ENCODE peak calls at places on chromosomes 5 and 9, in five cellular contexts. S, L, P, Q and T are unnamed samples.

GRCh38 chr5:138463335-138464017 is 1.8 kb upstream of the EGR1 start:
- DNase-seq in S (no peak), L (peak), P (no peak), Q (no peak), T (no peak)

GRCh38 chr9:116209406-116210116 is 56.0 kb downstream of the PAPPA start:
- DNase-seq in S (no peak), L (no peak), P (no peak), Q (no peak), T (no peak)

GRCh38 chr9:95175523-95175922 is 142.0 kb downstream of the FANCC start:
- DNase-seq in S (no peak), L (no peak), P (no peak), Q (no peak), T (no peak)

GRCh38 chr5:178561746-178562264 is 28.4 kb downstream of the COL23A1 start:
- DNase-seq in S (no peak), L (no peak), P (no peak), Q (no peak), T (no peak)

GRCh38 chr9:106450549-106450948 is 412.4 kb upstream of the ZNF462 start:
- DNase-seq in S (no peak), L (no peak), P (no peak), Q (no peak), T (no peak)

GRCh38 chr5:102937916-102938315 is 182.0 kb downstream of the GIN1 start:
- DNase-seq in S (peak), L (no peak), P (no peak), Q (no peak), T (no peak)

GRCh38 chr9:94289691-94290090 is 30.6 kb downstream of the ZNF169 start:
- DNase-seq in S (no peak), L (no peak), P (no peak), Q (no peak), T (no peak)

GRCh38 chr5:105015098-105015497 is 1452.5 kb upstream of the NUDT12 start:
- DNase-seq in S (no peak), L (no peak), P (no peak), Q (no peak), T (no peak)

GRCh38 chr9:132451276-132451675 is 41.3 kb downstream of the CFAP77 start:
- DNase-seq in S (no peak), L (no peak), P (no peak), Q (no peak), T (no peak)

GRCh38 chr5:66701244-66701643 is 105.1 kb downstream of the MAST4 start:
- DNase-seq in S (no peak), L (no peak), P (no peak), Q (no peak), T (no peak)

GRCh38 chr5:83401122-83401620 is 70.4 kb upstream of the VCAN start:
- DNase-seq in S (no peak), L (no peak), P (no peak), Q (no peak), T (no peak)

GRCh38 chr5:44538831-44539539 is 149.8 kb upstream of the FGF10 start:
- DNase-seq in S (no peak), L (no peak), P (no peak), Q (peak), T (no peak)

GRCh38 chr9:134187110-134187531 is 22.8 kb upstream of the RNU6ATAC start:
- DNase-seq in S (no peak), L (no peak), P (no peak), Q (no peak), T (peak)

DNA sequence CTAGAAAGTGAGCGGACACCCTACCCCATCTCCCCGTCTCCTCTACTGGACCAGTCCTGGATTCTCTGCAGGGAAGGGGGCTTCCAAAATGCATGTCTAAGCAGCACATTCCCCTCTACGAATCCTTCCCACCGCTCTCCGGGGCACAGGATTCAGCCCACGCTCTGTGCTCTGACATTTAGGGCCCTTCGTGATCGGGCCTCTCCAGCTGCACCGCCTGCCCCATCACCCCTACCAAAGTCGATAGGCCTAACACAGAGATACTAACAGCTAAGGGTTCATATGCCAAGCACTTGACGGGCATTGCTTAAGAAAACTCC is 1.2 kb downstream of the ARL10 start:
- DNase-seq in S (no peak), L (no peak), P (no peak), Q (no peak), T (no peak)
- H3K4me3 ChIP-seq in S (peak), L (peak), P (no peak), Q (peak), T (no peak)

DNA sequence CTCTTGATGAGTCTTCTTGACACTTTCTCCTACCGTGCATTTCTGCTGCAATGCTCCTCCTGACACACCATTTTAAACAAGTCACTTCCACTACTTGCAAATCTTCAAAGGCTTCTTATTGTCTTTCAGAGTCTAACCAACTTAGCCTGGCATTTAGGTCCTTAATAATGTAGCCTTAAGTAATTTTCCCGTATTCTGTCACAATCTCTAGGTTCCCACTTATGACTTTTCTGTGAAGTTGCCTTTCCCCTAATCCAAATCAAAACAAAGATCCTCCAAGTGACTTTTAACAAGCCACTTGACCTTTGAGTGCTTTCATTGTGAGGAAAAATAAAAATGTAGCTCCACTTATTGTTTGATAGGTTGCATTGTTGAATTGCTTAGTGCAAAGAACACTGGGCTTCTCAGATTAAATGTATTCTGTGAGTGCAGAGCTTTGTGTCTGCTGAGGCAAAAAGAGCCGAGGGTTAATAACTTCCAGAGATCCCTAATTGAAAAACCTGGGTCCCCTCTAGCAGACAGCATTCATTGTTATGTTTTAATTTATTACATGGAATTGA is 341.8 kb upstream of the TYRP1 start:
- DNase-seq in S (no peak), L (no peak), P (no peak), Q (no peak), T (no peak)
- H3K4me3 ChIP-seq in S (no peak), L (no peak), P (no peak), Q (no peak), T (no peak)

GRCh38 chr5:36880761-36881160 is 4.2 kb downstream of the NIPBL start:
- DNase-seq in S (peak), L (no peak), P (no peak), Q (no peak), T (no peak)
- H3K4me3 ChIP-seq in S (peak), L (peak), P (no peak), Q (no peak), T (no peak)

GRCh38 chr5:133970325-133970671 is 1.9 kb upstream of the C5orf15 start:
- DNase-seq in S (no peak), L (no peak), P (no peak), Q (no peak), T (no peak)

GRCh38 chr5:133967715-133968056 is 739 bp downstream of the C5orf15 start:
- DNase-seq in S (peak), L (peak), P (no peak), Q (no peak), T (no peak)

GRCh38 chr5:133967124-133967523 is 1.3 kb downstream of the C5orf15 start:
- DNase-seq in S (no peak), L (peak), P (no peak), Q (no peak), T (no peak)

GRCh38 chr5:133969654-133970324 is 1.4 kb upstream of the C5orf15 start:
- DNase-seq in S (no peak), L (no peak), P (no peak), Q (no peak), T (no peak)

GRCh38 chr5:133968057-133968993 is at the start of gene C5orf15:
- DNase-seq in S (peak), L (peak), P (peak), Q (peak), T (peak)
- H3K4me3 ChIP-seq in S (peak), L (peak), P (peak), Q (peak), T (peak)

DNA sequence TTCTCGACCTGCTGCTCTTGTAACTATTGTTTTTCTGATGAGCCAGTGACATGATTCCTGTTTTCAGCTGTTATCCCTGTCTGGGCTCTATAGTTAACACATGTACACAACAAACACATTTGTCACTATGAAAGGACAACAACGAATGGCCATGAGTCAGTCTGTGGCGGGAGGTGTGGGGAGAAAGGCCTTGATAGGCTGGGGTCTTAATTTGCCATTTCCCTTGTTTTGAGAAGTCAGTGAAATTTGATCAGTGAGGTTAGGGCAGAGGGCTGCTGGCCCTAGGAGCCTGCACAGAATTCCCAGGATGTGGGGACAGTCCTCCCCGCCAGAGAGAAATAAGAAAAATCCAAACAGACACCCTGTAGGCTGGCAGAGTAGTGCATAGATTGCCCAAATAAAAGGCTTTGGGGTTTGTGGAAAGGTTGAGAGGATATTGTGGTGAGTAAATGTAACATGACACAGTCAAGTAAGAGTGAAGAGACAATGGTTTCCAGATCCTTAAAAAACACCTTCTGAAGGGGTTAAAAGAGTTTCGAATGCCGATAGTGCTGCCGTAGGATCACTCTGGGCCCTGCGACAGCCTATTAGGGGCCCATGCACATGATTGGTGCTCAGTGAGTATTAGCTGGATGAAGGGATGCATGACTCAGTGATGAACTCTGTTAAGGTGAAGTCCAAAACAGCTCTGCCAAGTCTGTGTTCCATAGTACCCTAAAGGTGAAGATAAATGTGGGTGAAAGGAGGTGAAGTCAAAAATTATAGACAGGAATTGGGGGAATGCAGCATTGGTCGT is 110.9 kb upstream of the PRRC1 start:
- DNase-seq in S (no peak), L (peak), P (no peak), Q (no peak), T (no peak)
- H3K4me3 ChIP-seq in S (no peak), L (no peak), P (no peak), Q (no peak), T (no peak)

GRCh38 chr9:89432986-89433530 is 64.9 kb downstream of the SEMA4D start:
- DNase-seq in S (no peak), L (no peak), P (no peak), Q (no peak), T (no peak)

GRCh38 chr9:89436326-89436725 is 61.6 kb downstream of the SEMA4D start:
- DNase-seq in S (no peak), L (no peak), P (no peak), Q (no peak), T (no peak)

GRCh38 chr9:89433826-89434225 is 64.1 kb downstream of the SEMA4D start:
- DNase-seq in S (no peak), L (no peak), P (no peak), Q (no peak), T (no peak)

GRCh38 chr9:89435315-89435823 is 62.5 kb downstream of the SEMA4D start:
- DNase-seq in S (peak), L (peak), P (no peak), Q (no peak), T (peak)

DNA sequence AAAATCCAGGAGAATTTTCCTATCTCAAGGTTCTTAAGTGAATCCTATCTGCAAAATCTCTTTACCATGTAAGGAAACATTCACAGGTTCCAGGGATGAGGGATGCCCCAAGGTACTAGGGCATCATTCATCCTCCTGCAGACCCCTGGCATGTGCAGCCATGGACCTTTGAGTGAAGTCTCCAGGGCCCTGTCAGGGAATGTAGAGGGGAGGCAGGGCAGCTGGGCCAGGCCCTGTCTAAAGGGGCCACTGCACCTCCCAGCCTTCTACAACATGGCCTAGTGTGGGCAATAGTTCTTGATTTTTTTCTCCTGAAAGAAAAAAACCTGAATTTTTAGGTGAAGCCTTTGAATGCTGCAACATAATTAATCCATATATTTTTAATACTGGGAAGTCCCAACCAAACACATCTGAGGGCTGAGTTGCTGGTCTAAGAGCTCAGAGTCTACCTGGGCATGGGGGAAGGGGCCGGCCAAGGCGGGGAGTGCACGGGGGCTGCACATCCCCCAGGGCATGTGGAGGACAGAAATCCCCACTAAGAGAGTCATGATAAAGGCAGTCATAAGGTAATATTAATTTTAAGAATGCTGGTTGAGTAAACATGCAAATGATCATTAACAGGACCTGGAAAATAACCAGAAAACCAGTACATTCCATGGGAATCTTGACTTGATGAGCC is 63.1 kb downstream of the SEMA4D start:
- DNase-seq in S (no peak), L (no peak), P (no peak), Q (no peak), T (no peak)
- H3K4me3 ChIP-seq in S (no peak), L (peak), P (no peak), Q (no peak), T (no peak)

GRCh38 chr5:61407706-61408105 is 75.6 kb downstream of the ZSWIM6 start:
- DNase-seq in S (no peak), L (no peak), P (no peak), Q (no peak), T (no peak)
- H3K4me3 ChIP-seq in S (no peak), L (no peak), P (no peak), Q (no peak), T (no peak)

GRCh38 chr5:43068037-43068436 is 27.9 kb upstream of the ANXA2R start:
- DNase-seq in S (no peak), L (no peak), P (no peak), Q (no peak), T (no peak)
- H3K4me3 ChIP-seq in S (peak), L (peak), P (no peak), Q (peak), T (peak)

DNA sequence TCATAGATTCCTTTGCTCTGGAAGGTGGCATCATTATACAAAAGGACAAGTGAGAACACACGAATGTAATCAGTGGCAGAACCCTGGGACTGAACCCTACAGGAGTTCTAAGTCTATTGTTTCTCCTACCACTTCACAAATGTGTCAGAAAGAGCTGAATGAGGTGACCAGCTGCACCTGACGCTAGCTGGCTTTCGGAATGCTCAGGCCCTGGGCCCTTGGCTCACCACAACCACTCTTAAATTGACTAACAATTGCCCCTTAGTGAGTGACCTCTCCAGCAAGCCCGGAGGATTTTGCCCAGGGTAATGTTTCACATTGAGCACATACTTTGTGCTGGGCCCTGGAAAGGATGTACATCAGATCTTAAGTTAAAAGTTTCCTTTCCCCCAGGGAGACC is 41.2 kb upstream of the ABCA1 start:
- DNase-seq in S (no peak), L (peak), P (no peak), Q (no peak), T (no peak)
- H3K4me3 ChIP-seq in S (no peak), L (peak), P (no peak), Q (no peak), T (peak)